ENCODE peak calls at places on chromosomes 11 and 22, in five cellular contexts. L, D, C, G and W are unnamed samples.

GRCh38 chr11:85822814-85823213 is 11.9 kb upstream of the SYTL2 start:
- DNase-seq in C (no peak), G (peak; percentile 52), L (no peak), D (no peak), W (no peak)

GRCh38 chr11:64864473-64865285 is 13.7 kb downstream of the EHD1 start:
- DNase-seq in C (peak; percentile 87), G (peak; percentile 96), L (peak; percentile 79), D (no peak), W (no peak)

GRCh38 chr11:44566952-44567875 is 1.8 kb downstream of the CD82 start:
- DNase-seq in D (no peak), G (no peak), C (no peak), L (no peak), W (no peak)

GRCh38 chr22:35783943-35784614 is 66.4 kb downstream of the APOL5 start:
- DNase-seq in C (no peak), L (peak; percentile 89), D (no peak), G (peak; percentile 86), W (no peak)

GRCh38 chr11:31813242-31813960 is 2.3 kb upstream of the PAX6 start:
- DNase-seq in G (no peak), C (no peak), L (no peak), D (no peak), W (no peak)

GRCh38 chr11:8671242-8671641 is 11.2 kb downstream of the TRIM66 start:
- DNase-seq in C (peak; percentile 67), D (no peak), G (peak; percentile 99), L (no peak), W (peak; percentile 30)

GRCh38 chr11:34671946-34672345 is 51.1 kb downstream of the EHF start:
- DNase-seq in G (no peak), C (no peak), L (no peak), D (no peak), W (no peak)

GRCh38 chr22:49417326-49417725 is 410.3 kb downstream of the BRD1 start:
- DNase-seq in D (no peak), L (no peak), C (no peak), G (no peak), W (no peak)

GRCh38 chr11:132685174-132685611 is 847.1 kb downstream of the OPCML start:
- DNase-seq in G (peak; percentile 68), D (no peak), L (no peak), C (no peak), W (no peak)

GRCh38 chr11:12330491-12331231 is 46.7 kb upstream of the PARVA start:
- DNase-seq in D (no peak), C (no peak), L (no peak), G (peak; percentile 30), W (no peak)

GRCh38 chr11:129785383-129786111 is 30.1 kb upstream of the TMEM45B start:
- DNase-seq in D (no peak), G (peak; percentile 34), C (no peak), L (no peak), W (no peak)

GRCh38 chr11:103529217-103529684 is 420.0 kb downstream of the DYNC2H1 start:
- DNase-seq in D (no peak), G (peak; percentile 94), C (no peak), L (peak; percentile 19), W (no peak)

GRCh38 chr22:37406836-37407235 is 20.4 kb downstream of the ELFN2 start:
- DNase-seq in C (no peak), L (peak; percentile 30), G (no peak), D (no peak), W (no peak)

GRCh38 chr11:15580056-15580774 is 465.5 kb downstream of the INSC start:
- DNase-seq in L (no peak), C (no peak), G (no peak), D (no peak), W (no peak)

GRCh38 chr11:9626778-9627394 is 37.0 kb upstream of the SWAP70 start:
- DNase-seq in G (no peak), L (no peak), D (no peak), C (peak; percentile 26), W (no peak)

GRCh38 chr11:119085523-119085878 is 820 bp downstream of the HMBS start:
- DNase-seq in C (peak; percentile 22), D (no peak), G (peak; percentile 67), L (no peak), W (no peak)

GRCh38 chr11:43681543-43681942 is 1.0 kb downstream of the HSD17B12 start:
- DNase-seq in C (no peak), L (no peak), G (peak; percentile 52), D (no peak), W (no peak)

GRCh38 chr11:117986981-117987495 is 844 bp downstream of the IL10RA start:
- DNase-seq in D (no peak), C (no peak), L (no peak), G (peak; percentile 23), W (no peak)

GRCh38 chr11:112161012-112161411 is 2.9 kb downstream of the IL18 start:
- DNase-seq in D (no peak), G (peak; percentile 55), C (no peak), L (no peak), W (no peak)

GRCh38 chr11:86519064-86519911 is 144.6 kb downstream of the CCDC81 start:
- DNase-seq in G (peak; percentile 79), D (no peak), L (no peak), C (peak; percentile 38), W (no peak)

GRCh38 chr11:5626191-5626590 is 1.4 kb downstream of the TRIM34 start:
- DNase-seq in L (no peak), G (peak; percentile 68), D (no peak), C (no peak), W (no peak)

GRCh38 chr11:47270331-47271271 is 668 bp downstream of the MADD start:
- DNase-seq in L (no peak), D (no peak), C (peak; percentile 59), G (peak; percentile 70), W (peak; percentile 41)

GRCh38 chr11:111452817-111453607 is 59.2 kb downstream of the BTG4 start:
- DNase-seq in G (no peak), D (no peak), L (no peak), C (no peak), W (no peak)

GRCh38 chr11:11152877-11153276 is 200.2 kb downstream of the CSNK2A3 start:
- DNase-seq in G (no peak), D (no peak), C (no peak), L (no peak), W (no peak)

GRCh38 chr11:102940714-102941588 is 14.6 kb downstream of the MMP13 start:
- DNase-seq in C (no peak), L (peak; percentile 43), D (peak; percentile 60), G (peak; percentile 82), W (peak; percentile 49)

GRCh38 chr11:24234822-24235508 is 261.9 kb upstream of the LUZP2 start:
- DNase-seq in G (peak; percentile 7), C (no peak), D (peak; percentile 66), L (peak; percentile 16), W (no peak)

GRCh38 chr22:36409911-36410756 is 22.4 kb upstream of the MYH9 start:
- DNase-seq in D (peak; percentile 98), C (peak; percentile 90), L (peak; percentile 99), G (no peak), W (peak; percentile 100)

GRCh38 chr11:20477418-20478090 is 90.0 kb downstream of the PRMT3 start:
- DNase-seq in C (no peak), L (no peak), G (no peak), D (no peak), W (no peak)

GRCh38 chr22:31830721-31831070 is 76.9 kb downstream of the DEPDC5 start:
- DNase-seq in D (no peak), C (no peak), G (no peak), L (peak; percentile 5), W (no peak)

GRCh38 chr22:31826443-31826842 is 72.6 kb downstream of the DEPDC5 start:
- DNase-seq in L (no peak), C (no peak), G (no peak), D (no peak), W (no peak)

GRCh38 chr22:31828739-31829138 is 74.9 kb downstream of the DEPDC5 start:
- DNase-seq in L (no peak), C (no peak), G (no peak), D (no peak), W (no peak)

GRCh38 chr22:31825513-31825912 is 71.7 kb downstream of the DEPDC5 start:
- DNase-seq in G (peak; percentile 39), C (no peak), L (no peak), D (no peak), W (no peak)

GRCh38 chr22:31829505-31829904 is 75.7 kb downstream of the DEPDC5 start:
- DNase-seq in L (peak; percentile 72), D (no peak), C (no peak), G (peak; percentile 96), W (peak; percentile 17)
- H3K27ac ChIP-seq in L (peak overlapping the region; percentile 92), D (peak overlapping the region; percentile 55), C (peak overlapping the region; percentile 38), G (peak overlapping the region; percentile 93), W (no peak overlapping the region)

DNA sequence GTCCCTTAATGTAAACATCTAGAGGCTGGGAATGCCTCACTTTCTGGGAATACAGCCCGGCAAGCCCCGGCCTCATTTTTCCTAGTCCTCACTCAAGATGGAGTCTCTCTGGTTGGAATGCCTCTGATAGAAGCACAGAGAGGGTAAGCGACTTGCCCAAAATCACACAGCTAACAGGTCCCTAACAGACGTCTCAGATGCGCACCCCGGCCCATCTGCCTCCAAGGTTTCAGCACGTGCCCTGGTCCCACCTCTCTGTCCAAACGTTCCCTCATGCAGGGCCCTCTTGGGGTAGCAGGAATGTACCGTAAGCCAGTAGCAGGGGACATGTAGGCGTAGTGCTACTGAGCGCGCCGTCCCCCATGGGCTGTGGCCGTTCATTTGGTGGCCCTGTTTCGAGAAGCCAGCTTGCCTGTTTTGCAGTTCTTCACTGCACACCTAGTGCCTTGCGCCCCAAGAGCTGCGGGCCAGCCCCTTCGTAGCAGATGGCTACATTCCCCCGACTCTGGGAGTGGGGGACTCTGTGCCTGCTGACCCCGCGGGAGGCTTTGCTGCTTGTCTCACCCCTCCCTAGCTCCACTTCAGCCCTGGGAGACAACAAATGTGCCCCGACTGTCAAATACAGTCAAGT is 62.1 kb upstream of the FADD start:
- DNase-seq in L (no peak), D (no peak), G (no peak), C (no peak), W (no peak)
- H3K27ac ChIP-seq in L (no peak overlapping the region), D (no peak overlapping the region), G (no peak overlapping the region), C (no peak overlapping the region), W (no peak overlapping the region)

GRCh38 chr22:44638966-44639739 is 62.9 kb upstream of the PRR5 start:
- DNase-seq in G (peak; percentile 78), C (no peak), L (no peak), D (no peak), W (no peak)
- H3K27ac ChIP-seq in G (peak overlapping the region; percentile 94), C (no peak overlapping the region), L (no peak overlapping the region), D (peak overlapping the region; percentile 14), W (no peak overlapping the region)

DNA sequence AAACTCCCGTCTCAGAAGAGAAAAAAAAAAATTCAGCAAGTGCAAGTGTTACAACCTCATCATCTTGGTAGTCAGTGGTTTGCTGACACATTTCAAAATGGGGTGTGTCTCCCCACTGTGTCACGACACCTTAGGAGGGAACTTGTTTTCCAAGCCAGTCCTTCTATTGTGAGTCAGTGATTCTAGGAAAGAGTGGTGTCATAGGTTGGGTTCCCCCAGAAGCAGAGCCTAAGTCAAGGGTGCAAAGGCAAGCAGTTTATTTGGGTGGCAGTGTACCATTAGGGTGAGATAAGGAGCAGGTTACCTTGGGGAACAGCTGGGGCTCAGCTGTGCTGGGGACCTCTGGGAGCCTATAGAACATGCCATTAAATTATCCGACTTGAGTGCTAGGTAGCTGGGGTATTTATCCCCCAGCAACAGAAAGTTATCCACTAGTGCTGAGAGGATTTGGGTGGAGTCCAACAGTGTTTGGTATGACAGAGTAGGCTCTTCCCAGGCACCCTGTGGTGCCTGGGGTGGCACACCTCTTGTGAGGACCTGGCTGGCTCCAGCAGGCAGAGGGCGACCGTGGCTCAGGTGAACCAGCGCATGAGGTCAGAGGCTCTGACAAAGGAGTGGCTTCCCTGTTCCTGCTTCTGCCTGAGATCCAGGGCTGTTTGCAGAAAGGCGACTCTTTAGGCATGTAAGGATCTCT is 41.7 kb downstream of the KIAA1671 start:
- DNase-seq in C (no peak), L (peak; percentile 75), D (peak; percentile 58), G (peak; percentile 88), W (no peak)
- H3K27ac ChIP-seq in C (no peak overlapping the region), L (peak overlapping the region; percentile 96), D (peak overlapping the region; percentile 73), G (no peak overlapping the region), W (no peak overlapping the region)